ENCODE peak calls at places on chromosomes 1 and 21, in four cellular contexts. Z is right lobe of liver, Q is endothelial cell, W is heart right ventricle. U is an unnamed sample.

GRCh38 chr1:960371-961131 is at the start of gene KLHL17:
- DNase-seq in Z (peak; percentile 84), W (peak; percentile 85), Q (peak; percentile 75), U (peak; percentile 95)

GRCh38 chr1:201599548-201599947 is 60.6 kb downstream of the NAV1 start:
- DNase-seq in Q (no peak), Z (no peak), W (no peak), U (peak; percentile 19)

GRCh38 chr1:220448217-220448616 is 79.7 kb upstream of the MARK1 start:
- DNase-seq in Z (no peak), Q (no peak), W (no peak), U (no peak)

GRCh38 chr1:183030053-183030452 is 6.8 kb downstream of the LAMC1 start:
- DNase-seq in Z (no peak), W (no peak), Q (no peak), U (no peak)

GRCh38 chr1:183889095-183889494 is 84.2 kb downstream of the RGL1 start:
- DNase-seq in Z (no peak), Q (no peak), W (no peak), U (no peak)

GRCh38 chr1:220879090-220879508 is at the start of gene HLX:
- DNase-seq in W (peak; percentile 90), Z (peak; percentile 97), Q (peak; percentile 51), U (peak; percentile 97)

GRCh38 chr1:228364706-228365213 is 41.9 kb downstream of the TRIM11 start:
- DNase-seq in Z (peak; percentile 42), Q (no peak), W (peak; percentile 15), U (peak; percentile 71)

GRCh38 chr1:16241116-16241763 is 4.3 kb upstream of the CPLANE2 start:
- DNase-seq in W (no peak), Z (peak; percentile 20), Q (no peak), U (no peak)

GRCh38 chr1:25642710-25643109 is 26.1 kb downstream of the MAN1C1 start:
- DNase-seq in Z (no peak), Q (no peak), W (no peak), U (peak; percentile 87)

GRCh38 chr1:180953791-180954721 is 41.4 kb downstream of the KIAA1614 start:
- DNase-seq in W (peak; percentile 78), Z (peak; percentile 74), Q (no peak), U (peak; percentile 87)

DNA sequence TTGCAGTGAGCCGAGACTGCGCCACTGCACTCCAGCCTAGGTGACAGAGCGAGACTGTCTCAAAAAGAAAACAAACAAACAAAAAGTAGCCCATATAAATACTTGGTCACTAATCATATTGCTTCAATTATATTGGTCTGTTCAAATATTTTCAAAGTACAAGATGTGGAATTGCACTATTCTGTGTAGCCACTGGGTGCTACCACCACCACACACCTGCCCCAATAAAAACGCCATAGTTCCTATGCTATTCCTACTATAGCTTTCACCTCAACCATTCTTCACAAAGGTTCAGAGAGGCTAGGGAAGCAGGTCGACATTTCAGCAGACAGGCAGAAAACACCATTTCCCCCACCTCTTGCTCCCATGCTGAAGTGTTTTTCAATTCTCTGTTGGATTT is 16.7 kb downstream of the NDC1 start:
- DNase-seq in Z (no peak), W (no peak), Q (no peak), U (no peak)
- TF ChIP-seq CTCF in Z (no peak), W (no peak), Q (no peak), U (no peak)

GRCh38 chr1:41578712-41579335 is 94.3 kb upstream of the EDN2 start:
- DNase-seq in Z (no peak), Q (no peak), W (no peak), U (no peak)
- TF ChIP-seq CTCF in Z (peak; percentile 61), Q (peak; percentile 41), W (no peak), U (no peak)

GRCh38 chr21:37528150-37528937 is 161.8 kb downstream of the DYRK1A start:
- DNase-seq in Q (no peak), Z (no peak), W (no peak), U (no peak)
- TF ChIP-seq CTCF in Q (no peak), Z (no peak), W (no peak), U (no peak)

DNA sequence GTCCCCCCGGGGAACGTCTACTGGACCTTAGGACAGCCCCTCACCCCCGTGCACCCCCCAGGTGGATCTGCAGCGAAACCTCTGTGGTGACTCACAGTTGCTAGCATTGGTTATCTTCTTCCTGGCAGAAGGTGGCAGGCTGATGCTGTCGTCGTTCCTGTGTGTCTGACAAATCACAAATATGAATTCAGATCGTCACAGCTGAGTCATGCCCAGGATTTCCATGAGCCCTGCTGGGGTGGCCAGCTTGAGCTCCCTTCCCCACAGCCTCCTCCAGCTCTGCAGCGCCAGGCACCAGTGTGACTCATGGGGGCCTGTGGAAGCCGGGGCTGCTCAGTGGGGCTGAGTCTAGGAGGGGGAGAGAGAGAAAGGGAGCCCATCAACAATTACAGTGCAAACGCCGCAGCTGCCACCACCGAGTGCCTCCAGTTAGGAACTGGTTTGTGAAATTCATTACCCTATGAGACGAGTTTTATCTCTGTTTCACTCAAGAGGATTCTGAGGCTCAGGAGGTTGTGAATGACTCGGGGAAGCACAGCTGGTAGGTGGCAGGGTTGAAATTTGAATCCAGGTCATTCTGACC is 197.9 kb downstream of the DYRK1A start:
- DNase-seq in Q (peak; percentile 10), W (peak; percentile 70), Z (peak; percentile 64), U (peak; percentile 89)
- TF ChIP-seq CTCF in Q (no peak), W (no peak), Z (no peak), U (no peak)

GRCh38 chr1:27137022-27137542 is 17.8 kb downstream of the SLC9A1 start:
- DNase-seq in Q (no peak), Z (peak; percentile 76), W (peak; percentile 52), U (peak; percentile 96)

GRCh38 chr1:27137544-27138075 is 17.3 kb downstream of the SLC9A1 start:
- DNase-seq in Z (peak; percentile 70), W (no peak), Q (no peak), U (peak; percentile 88)

GRCh38 chr1:27133990-27134389 is 20.9 kb downstream of the SLC9A1 start:
- DNase-seq in Q (no peak), Z (no peak), W (no peak), U (no peak)

GRCh38 chr1:27138368-27138767 is 16.6 kb downstream of the SLC9A1 start:
- DNase-seq in Q (no peak), W (no peak), Z (no peak), U (no peak)

DNA sequence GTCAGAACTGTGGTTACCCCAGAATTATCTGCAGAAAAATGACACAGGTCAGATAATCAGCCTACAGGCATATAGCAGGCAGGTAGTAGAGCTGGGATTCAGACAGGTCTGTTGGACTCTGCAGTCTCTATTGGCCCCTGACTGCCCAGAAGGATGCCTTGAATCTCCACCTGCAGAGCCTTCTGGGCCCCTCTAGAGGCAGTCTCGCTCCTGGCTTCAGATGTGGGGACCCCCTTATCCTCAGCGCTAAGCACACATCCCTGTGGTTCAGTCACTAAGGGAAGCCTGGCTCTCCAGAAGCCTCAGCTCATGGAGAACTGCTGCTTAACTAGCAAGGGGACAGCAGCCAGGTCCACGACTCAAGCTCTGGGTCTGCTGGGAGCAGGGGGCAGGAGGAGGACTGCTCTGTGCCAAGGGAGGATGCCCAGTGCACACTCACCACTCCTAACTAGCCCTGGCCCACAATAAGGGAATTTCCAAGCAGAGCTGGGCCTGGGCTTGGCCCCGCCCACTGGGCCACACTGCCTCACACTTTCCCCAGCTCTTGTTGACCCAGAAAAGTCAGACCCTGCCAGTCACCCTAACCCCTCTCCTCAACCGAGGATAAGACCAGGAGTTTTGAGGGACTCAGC is 18.9 kb downstream of the SLC9A1 start:
- DNase-seq in Q (no peak), W (no peak), Z (no peak), U (no peak)
- TF ChIP-seq CTCF in Q (no peak), W (no peak), Z (no peak), U (no peak)